ENCODE peak calls at places on chromosome 4, in seven cellular contexts. S, D, B, P, Y, K and M are unnamed samples.

GRCh38 chr4:8258813-8259212 is 10.7 kb upstream of the HTRA3 start:
- DNase-seq in S (no peak), D (no peak), B (no peak), P (no peak), Y (no peak), K (no peak), M (no peak)

GRCh38 chr4:10831727-10832408 is 147.3 kb upstream of the CLNK start:
- DNase-seq in S (no peak), D (no peak), B (no peak), P (no peak), Y (no peak), K (no peak), M (no peak)

GRCh38 chr4:16183604-16184003 is 42.7 kb downstream of the TAPT1 start:
- DNase-seq in S (no peak), D (no peak), B (no peak), P (no peak), Y (no peak), K (no peak), M (no peak)

GRCh38 chr4:103091601-103092223 is 7.9 kb downstream of the BDH2 start:
- DNase-seq in S (peak), D (no peak), B (peak), P (no peak), Y (peak), K (no peak), M (peak)

GRCh38 chr4:88705805-88706518 is 8.3 kb upstream of the NAP1L5 start:
- DNase-seq in S (no peak), D (no peak), B (peak), P (no peak), Y (no peak), K (no peak), M (no peak)

GRCh38 chr4:170083546-170083945 is 6.2 kb downstream of the AADAT start:
- DNase-seq in S (no peak), D (no peak), B (no peak), P (no peak), Y (no peak), K (no peak), M (no peak)

GRCh38 chr4:176981551-176981950 is 188.8 kb upstream of the VEGFC start:
- DNase-seq in S (no peak), D (no peak), B (peak), P (no peak), Y (no peak), K (peak), M (no peak)

GRCh38 chr4:79498282-79498681 is 90.3 kb upstream of the GK2 start:
- DNase-seq in S (no peak), D (no peak), B (peak), P (no peak), Y (no peak), K (no peak), M (no peak)

GRCh38 chr4:66340286-66340893 is 670.1 kb upstream of the EPHA5 start:
- DNase-seq in S (no peak), D (no peak), B (no peak), P (no peak), Y (no peak), K (no peak), M (no peak)

DNA sequence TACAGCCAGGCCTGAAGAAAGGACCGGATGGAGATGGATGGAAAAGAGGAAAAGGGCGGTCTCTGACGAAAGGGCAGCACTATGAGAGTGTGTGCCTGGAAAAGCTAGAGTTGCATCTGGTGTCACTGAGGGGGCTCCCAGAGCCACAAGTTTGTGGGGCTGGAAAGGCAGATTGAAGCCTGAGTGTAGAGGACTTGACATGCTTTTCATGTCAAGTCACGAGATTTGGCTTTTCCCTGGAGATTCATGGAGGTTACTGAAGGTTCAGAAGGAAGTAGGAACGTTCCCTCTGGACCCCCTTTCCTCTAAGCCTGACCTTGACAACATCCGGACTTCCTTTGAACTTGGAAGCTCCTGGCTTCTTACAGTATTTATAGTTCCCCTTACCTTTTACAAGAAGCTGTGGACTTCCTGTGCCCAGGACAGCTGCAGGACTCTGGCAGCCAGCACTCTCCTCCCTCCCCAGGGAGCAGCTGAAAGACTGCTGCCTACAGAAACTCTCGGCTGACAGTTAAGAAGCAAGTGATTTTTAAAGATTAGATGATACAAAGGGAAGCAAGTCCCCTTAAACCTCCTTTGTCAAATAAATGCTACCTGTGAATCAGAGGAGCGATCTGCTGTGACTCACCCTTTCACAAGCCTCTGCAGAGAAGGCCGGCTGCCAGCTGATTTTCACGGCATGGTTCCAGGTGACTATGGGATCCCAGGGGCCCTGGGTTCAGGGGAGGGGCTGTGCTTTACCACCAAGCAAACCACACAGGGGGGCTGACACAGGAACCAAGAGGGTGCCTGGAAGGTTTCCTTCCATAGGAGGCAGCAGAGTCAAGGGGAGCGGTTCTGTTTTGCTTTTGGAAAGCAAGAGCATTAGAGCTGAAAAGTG is 72.9 kb upstream of the STIM2 start:
- DNase-seq in S (no peak), D (no peak), B (peak), P (no peak), Y (peak), K (no peak), M (peak)
- TF ChIP-seq CTCF in S (no peak), D (no peak), B (peak), P (no peak), Y (peak), K (no peak), M (no peak)

GRCh38 chr4:244471-244870 is 60.8 kb downstream of the ZNF732 start:
- DNase-seq in S (no peak), D (peak), B (peak), P (no peak), Y (peak), K (no peak), M (peak)
- TF ChIP-seq CTCF in S (peak), D (peak), B (peak), P (peak), Y (peak), K (no peak), M (peak)

DNA sequence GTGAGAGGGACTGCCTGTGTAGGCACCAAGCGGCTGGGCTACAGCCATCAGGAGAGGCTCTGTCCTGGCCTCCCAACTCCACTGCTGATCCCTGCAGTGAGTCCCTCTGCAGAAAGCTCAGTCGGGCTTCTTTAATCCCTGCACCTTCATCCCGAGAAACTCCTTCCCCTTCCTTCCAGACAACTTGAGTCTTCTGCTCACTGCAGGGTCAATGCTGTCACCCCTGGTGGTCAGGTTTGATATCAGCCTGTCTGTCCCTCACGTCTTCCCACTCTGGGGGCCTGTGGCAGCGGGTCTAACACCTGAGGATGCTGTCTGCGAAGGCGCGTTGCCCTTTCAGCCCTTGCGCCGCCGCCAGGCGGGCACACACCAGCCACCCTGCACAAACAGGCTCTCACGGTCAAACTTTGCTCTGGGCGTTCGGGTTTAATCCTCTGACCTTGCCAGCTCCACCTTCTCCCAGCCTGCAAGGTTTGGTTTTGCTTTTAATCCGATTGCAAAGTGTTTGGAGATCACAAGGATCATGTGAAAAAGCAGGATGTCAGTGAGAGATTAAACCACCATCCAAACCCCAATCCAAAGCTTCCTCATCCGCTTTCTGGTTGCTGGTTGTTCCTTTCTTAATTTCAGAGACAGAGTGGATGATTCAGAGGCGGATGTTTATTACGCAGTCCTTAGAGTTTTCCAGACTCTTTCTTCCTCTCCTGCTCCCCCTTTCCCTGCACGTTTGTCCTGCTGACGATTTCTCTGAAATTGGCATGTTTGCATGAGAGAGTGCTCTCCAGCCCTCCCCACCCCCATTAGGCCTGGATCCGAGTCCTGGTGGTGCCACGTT is 74.8 kb upstream of the SLC34A2 start:
- DNase-seq in S (no peak), D (no peak), B (no peak), P (no peak), Y (peak), K (no peak), M (no peak)
- TF ChIP-seq CTCF in S (no peak), D (no peak), B (no peak), P (no peak), Y (peak), K (no peak), M (no peak)

GRCh38 chr4:186021461-186022167 is 47.3 kb upstream of the TLR3 start:
- DNase-seq in S (peak), D (no peak), B (peak), P (peak), Y (peak), K (no peak), M (peak)
- TF ChIP-seq CTCF in S (peak), D (peak), B (peak), P (peak), Y (peak), K (peak), M (peak)

GRCh38 chr4:182876427-182876826 is 40.8 kb downstream of the DCTD start:
- DNase-seq in S (no peak), D (no peak), B (no peak), P (no peak), Y (no peak), K (no peak), M (no peak)

GRCh38 chr4:182879913-182880312 is 37.3 kb downstream of the DCTD start:
- DNase-seq in S (no peak), D (no peak), B (no peak), P (no peak), Y (no peak), K (no peak), M (no peak)

GRCh38 chr4:182880387-182881356 is 36.5 kb downstream of the DCTD start:
- DNase-seq in S (no peak), D (no peak), B (no peak), P (no peak), Y (no peak), K (no peak), M (no peak)

GRCh38 chr4:182877326-182877883 is 39.8 kb downstream of the DCTD start:
- DNase-seq in S (no peak), D (no peak), B (no peak), P (no peak), Y (peak), K (no peak), M (no peak)

DNA sequence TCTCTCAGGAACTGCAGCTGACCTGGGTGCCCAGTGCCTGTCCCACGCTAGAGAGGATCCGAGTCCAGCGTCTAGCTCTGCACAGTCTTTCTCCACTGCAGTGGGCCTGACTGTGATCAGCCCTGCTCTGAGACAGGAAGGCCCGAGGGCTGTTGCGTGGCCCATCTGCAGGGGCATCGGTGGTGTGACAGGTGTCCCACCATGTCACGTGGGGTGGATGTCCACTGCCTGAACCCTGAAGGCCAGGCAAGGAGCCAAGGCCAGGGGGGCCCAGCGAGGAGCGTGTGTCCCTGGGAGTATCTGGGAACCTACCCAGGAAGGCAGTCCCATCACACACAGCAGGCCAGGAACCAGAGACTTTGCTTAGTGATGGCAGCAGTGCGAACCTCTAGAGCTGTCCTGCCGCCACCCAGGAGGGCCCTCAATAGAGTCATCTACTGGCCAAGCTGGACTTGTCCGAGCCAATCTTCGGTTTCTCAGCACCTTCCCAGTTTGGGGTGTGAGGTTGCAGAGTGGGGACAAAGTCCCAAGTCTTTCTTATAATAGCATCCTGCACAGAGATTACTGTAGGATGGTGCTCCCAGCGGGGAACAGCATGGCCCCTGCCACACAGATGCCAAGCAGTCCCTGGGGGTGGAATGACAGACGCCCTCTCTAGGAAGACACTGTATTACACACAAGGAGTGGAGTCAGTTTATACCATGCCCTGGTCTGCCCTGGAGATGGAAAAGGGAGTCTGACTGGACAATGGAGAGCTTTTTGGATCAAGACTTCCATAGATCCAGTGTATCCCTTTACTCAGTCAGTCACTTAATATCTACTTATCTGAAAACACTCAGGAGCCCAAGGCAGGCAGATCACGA is 38.3 kb downstream of the DCTD start:
- DNase-seq in S (no peak), D (no peak), B (no peak), P (no peak), Y (no peak), K (no peak), M (no peak)
- TF ChIP-seq CTCF in S (no peak), D (no peak), B (no peak), P (no peak), Y (peak), K (no peak), M (no peak)

GRCh38 chr4:154911097-154911496 is 130.0 kb downstream of the RBM46 start:
- DNase-seq in S (peak), D (no peak), B (peak), P (no peak), Y (peak), K (no peak), M (no peak)
- TF ChIP-seq CTCF in S (no peak), D (no peak), B (no peak), P (no peak), Y (peak), K (no peak), M (no peak)